ENCODE peak calls at places on chromosome 21, in eight cellular contexts. A is type B pancreatic cell, D is iPS DF 19.7, W is NCI-H1105 treated with DMSO at 0.1 percent for 48 hours, G is A172, N is posterior cingulate gyrus, V is cardiac muscle cell, H is uterus. P is an unnamed sample.

GRCh38 chr21:44086636-44087425 is 20.4 kb upstream of the PWP2 start:
- DNase-seq in N (no peak), A (peak), W (no peak), H (no peak), G (no peak), V (no peak), D (no peak), P (no peak)

GRCh38 chr21:29504751-29505321 is 206.1 kb downstream of the BACH1 start:
- DNase-seq in N (no peak), A (no peak), W (no peak), G (peak), D (no peak), H (no peak), V (peak), P (no peak)

GRCh38 chr21:29382029-29382654 is 83.4 kb downstream of the BACH1 start:
- DNase-seq in H (no peak), W (no peak), A (no peak), D (no peak), G (peak), N (no peak), V (peak), P (no peak)

GRCh38 chr21:34822957-34823356 is 154.2 kb downstream of the CLIC6 start:
- DNase-seq in A (no peak), N (no peak), D (no peak), G (peak), H (no peak), W (no peak), V (peak), P (no peak)

GRCh38 chr21:44255519-44255981 is 6.1 kb downstream of the DNMT3L start:
- DNase-seq in A (no peak), V (no peak), D (no peak), W (no peak), H (no peak), G (peak), N (no peak), P (peak)

GRCh38 chr21:34835526-34835925 is 166.7 kb downstream of the CLIC6 start:
- DNase-seq in V (peak), W (no peak), D (no peak), N (no peak), G (no peak), A (no peak), H (peak), P (no peak)

GRCh38 chr21:35234725-35235124 is 185.6 kb upstream of the RUNX1 start:
- DNase-seq in D (no peak), V (no peak), H (no peak), A (no peak), G (peak), N (no peak), W (no peak), P (no peak)

GRCh38 chr21:42179316-42179715 is 39.6 kb upstream of the ABCG1 start:
- DNase-seq in A (no peak), N (no peak), D (no peak), H (no peak), W (no peak), V (no peak), G (no peak), P (no peak)

GRCh38 chr21:35400233-35400939 is 351.3 kb upstream of the RUNX1 start:
- DNase-seq in H (no peak), D (peak), N (no peak), G (peak), V (peak), A (no peak), W (peak), P (peak)

GRCh38 chr21:43591468-43592050 is 67.7 kb downstream of the HSF2BP start:
- DNase-seq in A (no peak), D (no peak), H (no peak), G (peak), W (no peak), N (no peak), V (peak), P (no peak)